ENCODE peak calls at places on chromosome 7, in six cellular contexts. One of them, this sample, is unnamed.

GRCh38 chr7:6171532-6172330 is 100.7 kb downstream of the CYTH3 start:
- DNase-seq in colonic mucosa: no peak
- DNase-seq in stimulated activated CD4-positive, alpha-beta T cell treated with anti-CD3 and anti-CD28 coated beads, Interleukin-12 subunit alpha, Interleukin-12 subunit beta, amount 100 ng/mL, for 24 hours: no peak
- DNase-seq in kidney tubule cell: no peak
- DNase-seq in NCI-H1436: no peak
- DNase-seq in head of caudate nucleus: no peak
- DNase-seq in this sample: no peak

GRCh38 chr7:128909605-128910568 is 622 bp downstream of the KCP start:
- DNase-seq in colonic mucosa: no peak
- DNase-seq in head of caudate nucleus: no peak
- DNase-seq in NCI-H1436: no peak
- DNase-seq in stimulated activated CD4-positive, alpha-beta T cell treated with anti-CD3 and anti-CD28 coated beads, Interleukin-12 subunit alpha, Interleukin-12 subunit beta, amount 100 ng/mL, for 24 hours: no peak
- DNase-seq in kidney tubule cell: peak
- DNase-seq in this sample: no peak

GRCh38 chr7:110797656-110798055 is 293.3 kb upstream of the LRRN3 start:
- DNase-seq in stimulated activated CD4-positive, alpha-beta T cell treated with anti-CD3 and anti-CD28 coated beads, Interleukin-12 subunit alpha, Interleukin-12 subunit beta, amount 100 ng/mL, for 24 hours: no peak
- DNase-seq in kidney tubule cell: no peak
- DNase-seq in NCI-H1436: no peak
- DNase-seq in head of caudate nucleus: no peak
- DNase-seq in colonic mucosa: no peak
- DNase-seq in this sample: no peak

GRCh38 chr7:141956084-141956483 is 9.3 kb upstream of the CLEC5A start:
- DNase-seq in kidney tubule cell: no peak
- DNase-seq in colonic mucosa: no peak
- DNase-seq in stimulated activated CD4-positive, alpha-beta T cell treated with anti-CD3 and anti-CD28 coated beads, Interleukin-12 subunit alpha, Interleukin-12 subunit beta, amount 100 ng/mL, for 24 hours: no peak
- DNase-seq in head of caudate nucleus: no peak
- DNase-seq in NCI-H1436: no peak
- DNase-seq in this sample: no peak

GRCh38 chr7:4689668-4690067 is 7.6 kb downstream of the FOXK1 start:
- DNase-seq in colonic mucosa: no peak
- DNase-seq in kidney tubule cell: peak
- DNase-seq in NCI-H1436: no peak
- DNase-seq in stimulated activated CD4-positive, alpha-beta T cell treated with anti-CD3 and anti-CD28 coated beads, Interleukin-12 subunit alpha, Interleukin-12 subunit beta, amount 100 ng/mL, for 24 hours: no peak
- DNase-seq in head of caudate nucleus: peak
- DNase-seq in this sample: no peak

GRCh38 chr7:91657386-91658120 is 222.9 kb downstream of the MTERF1 start:
- DNase-seq in kidney tubule cell: peak
- DNase-seq in colonic mucosa: no peak
- DNase-seq in stimulated activated CD4-positive, alpha-beta T cell treated with anti-CD3 and anti-CD28 coated beads, Interleukin-12 subunit alpha, Interleukin-12 subunit beta, amount 100 ng/mL, for 24 hours: no peak
- DNase-seq in NCI-H1436: no peak
- DNase-seq in head of caudate nucleus: no peak
- DNase-seq in this sample: no peak

GRCh38 chr7:112572669-112573301 is 92.0 kb downstream of the LSMEM1 start:
- DNase-seq in colonic mucosa: peak
- DNase-seq in kidney tubule cell: peak
- DNase-seq in stimulated activated CD4-positive, alpha-beta T cell treated with anti-CD3 and anti-CD28 coated beads, Interleukin-12 subunit alpha, Interleukin-12 subunit beta, amount 100 ng/mL, for 24 hours: no peak
- DNase-seq in NCI-H1436: no peak
- DNase-seq in head of caudate nucleus: no peak
- DNase-seq in this sample: no peak

GRCh38 chr7:76050545-76050944 is 2.6 kb downstream of the MDH2 start:
- DNase-seq in head of caudate nucleus: no peak
- DNase-seq in colonic mucosa: no peak
- DNase-seq in kidney tubule cell: no peak
- DNase-seq in stimulated activated CD4-positive, alpha-beta T cell treated with anti-CD3 and anti-CD28 coated beads, Interleukin-12 subunit alpha, Interleukin-12 subunit beta, amount 100 ng/mL, for 24 hours: no peak
- DNase-seq in NCI-H1436: no peak
- DNase-seq in this sample: no peak

GRCh38 chr7:128830231-128831177 is at the start of gene FLNC:
- DNase-seq in colonic mucosa: no peak
- DNase-seq in head of caudate nucleus: no peak
- DNase-seq in kidney tubule cell: peak
- DNase-seq in NCI-H1436: no peak
- DNase-seq in stimulated activated CD4-positive, alpha-beta T cell treated with anti-CD3 and anti-CD28 coated beads, Interleukin-12 subunit alpha, Interleukin-12 subunit beta, amount 100 ng/mL, for 24 hours: no peak
- DNase-seq in this sample: peak